ENCODE peak calls at places on chromosomes 5 and 9, in nine cellular contexts. Y is lung; T is effector memory CD4-positive, alpha-beta T cell; Q is sigmoid colon; Z is adrenal gland; N is OCI-LY7; U is aorta; M is foreskin keratinocyte; B is hepatocyte. F is an unnamed sample.

GRCh38 chr5:139481122-139481533 is 1.4 kb downstream of the STING1 start:
- DNase-seq in Y (peak), T (no peak), Q (peak), Z (no peak), N (no peak), U (peak), M (peak), B (no peak), F (no peak)

GRCh38 chr5:151239237-151239861 is 13.6 kb upstream of the GM2A start:
- DNase-seq in Y (peak), T (peak), Q (peak), Z (peak), N (peak), U (peak), M (peak), B (peak), F (peak)

GRCh38 chr5:177194278-177194677 is 60.7 kb downstream of the NSD1 start:
- DNase-seq in Y (no peak), T (no peak), Q (no peak), Z (peak), N (no peak), U (no peak), M (peak), B (peak), F (no peak)

GRCh38 chr5:76999451-76999850 is 30.8 kb upstream of the AGGF1 start:
- DNase-seq in Y (no peak), T (no peak), Q (no peak), Z (peak), N (no peak), U (no peak), M (peak), B (peak), F (no peak)

GRCh38 chr9:132401791-132402190 is 4.8 kb downstream of the TTF1 start:
- DNase-seq in Y (no peak), T (no peak), Q (no peak), Z (no peak), N (no peak), U (no peak), M (no peak), B (no peak), F (peak)

GRCh38 chr5:134177197-134178171 is 734 bp upstream of the SKP1 start:
- DNase-seq in Y (peak), T (no peak), Q (peak), Z (peak), N (peak), U (no peak), M (peak), B (peak), F (peak)

GRCh38 chr5:151686673-151687378 is at the start of gene SPARC:
- DNase-seq in Y (peak), T (no peak), Q (peak), Z (peak), N (no peak), U (peak), M (peak), B (peak), F (peak)

GRCh38 chr9:20339611-20340010 is 282.7 kb downstream of the MLLT3 start:
- DNase-seq in Y (no peak), T (no peak), Q (no peak), Z (no peak), N (no peak), U (no peak), M (no peak), B (no peak), F (no peak)

GRCh38 chr5:170611446-170612088 is 107.7 kb downstream of the KCNIP1 start:
- DNase-seq in Y (no peak), T (no peak), Q (no peak), Z (no peak), N (no peak), U (no peak), M (no peak), B (peak), F (no peak)

GRCh38 chr9:77019010-77019809 is at the start of gene FOXB2:
- DNase-seq in Y (no peak), T (no peak), Q (no peak), Z (no peak), N (no peak), U (peak), M (peak), B (no peak), F (no peak)

GRCh38 chr5:111472579-111472978 is 39.8 kb downstream of the STARD4 start:
- DNase-seq in Y (no peak), T (no peak), Q (no peak), Z (peak), N (no peak), U (no peak), M (no peak), B (no peak), F (no peak)

GRCh38 chr5:155815248-155815647 is 511.7 kb upstream of the SGCD start:
- DNase-seq in Y (no peak), T (no peak), Q (no peak), Z (no peak), N (no peak), U (no peak), M (no peak), B (no peak), F (no peak)

GRCh38 chr5:106269252-106269843 is 1401.4 kb downstream of the EFNA5 start:
- DNase-seq in Y (no peak), T (no peak), Q (no peak), Z (no peak), N (peak), U (no peak), M (peak), B (peak), F (no peak)

GRCh38 chr5:126015244-126016054 is 407.8 kb upstream of the GRAMD2B start:
- DNase-seq in Y (no peak), T (no peak), Q (no peak), Z (no peak), N (no peak), U (no peak), M (peak), B (no peak), F (no peak)

GRCh38 chr5:104146652-104147051 is 584.1 kb upstream of the NUDT12 start:
- DNase-seq in Y (no peak), T (no peak), Q (no peak), Z (no peak), N (no peak), U (no peak), M (no peak), B (no peak), F (no peak)

GRCh38 chr5:5350101-5350500 is 72.4 kb upstream of the ICE1 start:
- DNase-seq in Y (no peak), T (no peak), Q (no peak), Z (no peak), N (no peak), U (no peak), M (no peak), B (peak), F (no peak)

GRCh38 chr5:1471240-1471853 is 26.1 kb upstream of the SLC6A3 start:
- DNase-seq in Y (no peak), T (no peak), Q (no peak), Z (no peak), N (no peak), U (peak), M (no peak), B (no peak), F (no peak)

GRCh38 chr5:76617675-76618074 is 5.5 kb downstream of the F2RL2 start:
- DNase-seq in Y (no peak), T (no peak), Q (no peak), Z (no peak), N (no peak), U (no peak), M (peak), B (no peak), F (no peak)

GRCh38 chr9:70510157-70510770 is 95.8 kb upstream of the KLF9 start:
- DNase-seq in Y (no peak), T (no peak), Q (no peak), Z (peak), N (peak), U (no peak), M (no peak), B (peak), F (peak)

GRCh38 chr9:7172445-7173115 is 414.8 kb downstream of the KDM4C start:
- DNase-seq in Y (no peak), T (no peak), Q (no peak), Z (no peak), N (no peak), U (no peak), M (no peak), B (no peak), F (no peak)

GRCh38 chr9:133477992-133478850 is 678 bp downstream of the SLC2A6 start:
- DNase-seq in Y (no peak), T (no peak), Q (no peak), Z (no peak), N (peak), U (no peak), M (peak), B (peak), F (no peak)

GRCh38 chr5:33441241-33441844 is 578 bp downstream of the TARS1 start:
- DNase-seq in Y (peak), T (no peak), Q (no peak), Z (peak), N (peak), U (no peak), M (no peak), B (peak), F (peak)

GRCh38 chr5:67972027-67972822 is 243.3 kb upstream of the PIK3R1 start:
- DNase-seq in Y (no peak), T (no peak), Q (no peak), Z (peak), N (no peak), U (no peak), M (no peak), B (no peak), F (no peak)

GRCh38 chr5:5685737-5686136 is 263.3 kb downstream of the ICE1 start:
- DNase-seq in Y (no peak), T (no peak), Q (no peak), Z (no peak), N (no peak), U (no peak), M (no peak), B (no peak), F (no peak)

GRCh38 chr9:20242767-20243166 is 379.5 kb downstream of the MLLT3 start:
- DNase-seq in Y (no peak), T (no peak), Q (no peak), Z (no peak), N (peak), U (no peak), M (no peak), B (no peak), F (no peak)

GRCh38 chr5:36877667-36878420 is 1.3 kb downstream of the NIPBL start:
- DNase-seq in Y (no peak), T (peak), Q (no peak), Z (peak), N (peak), U (no peak), M (peak), B (no peak), F (no peak)

GRCh38 chr9:14438232-14438966 is 124.5 kb upstream of the NFIB start:
- DNase-seq in Y (no peak), T (no peak), Q (no peak), Z (no peak), N (no peak), U (no peak), M (no peak), B (peak), F (no peak)

GRCh38 chr5:64834037-64834436 is 65.3 kb downstream of the CWC27 start:
- DNase-seq in Y (no peak), T (no peak), Q (no peak), Z (no peak), N (no peak), U (no peak), M (no peak), B (no peak), F (no peak)
- H3K27ac ChIP-seq in Y (no peak), T (no peak), Q (no peak), Z (no peak), N (no peak), U (no peak), M (no peak), B (peak), F (no peak)

DNA sequence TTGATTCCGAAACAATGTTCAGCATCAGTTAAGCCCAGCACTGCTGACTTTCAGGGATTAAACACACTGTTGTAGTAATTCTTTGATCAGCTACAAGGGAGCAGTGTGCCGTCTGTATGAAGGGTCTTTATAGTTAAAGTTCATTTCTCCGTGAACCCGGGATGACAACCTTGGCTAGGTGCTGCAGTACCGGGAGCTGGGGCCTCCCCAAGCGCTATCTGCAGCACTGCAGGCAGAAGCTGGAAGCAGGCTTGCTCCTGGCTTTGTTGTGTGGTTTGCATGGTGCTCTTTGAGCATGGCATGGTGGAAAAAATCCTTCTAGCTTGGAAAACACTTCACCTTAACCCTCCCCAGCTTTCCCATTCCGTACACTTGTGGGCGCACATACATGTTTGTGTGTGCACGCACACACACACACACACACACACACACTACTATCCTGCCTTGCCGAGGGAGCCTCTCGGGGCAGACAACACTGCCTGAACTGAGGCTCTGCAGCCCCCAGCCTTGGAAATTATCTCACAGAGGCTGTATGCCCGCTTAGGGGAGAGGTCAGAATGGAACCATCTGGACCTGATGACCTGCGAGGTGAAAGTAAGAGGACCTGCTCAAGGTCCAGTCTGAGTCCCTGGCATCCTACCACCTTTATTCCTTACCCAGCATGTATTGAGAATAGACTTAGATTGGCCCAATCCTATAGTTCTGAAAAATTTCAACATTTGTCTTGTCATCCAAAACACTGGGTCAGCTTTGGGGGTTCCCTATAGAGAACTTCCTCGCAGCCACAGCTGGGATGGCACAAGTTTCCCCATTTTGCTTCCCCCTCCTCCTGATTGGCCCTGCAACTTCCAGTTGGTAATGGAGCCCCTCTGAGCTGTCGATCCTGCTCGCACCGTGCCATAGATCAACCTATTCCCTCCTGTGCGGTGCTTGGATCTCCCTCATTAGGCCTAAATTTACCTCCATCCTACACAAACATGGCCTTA is 10.0 kb downstream of the MVB12B start:
- DNase-seq in Y (no peak), T (no peak), Q (no peak), Z (no peak), N (no peak), U (no peak), M (no peak), B (no peak), F (no peak)
- H3K27ac ChIP-seq in Y (no peak), T (no peak), Q (no peak), Z (peak), N (no peak), U (no peak), M (no peak), B (peak), F (no peak)

DNA sequence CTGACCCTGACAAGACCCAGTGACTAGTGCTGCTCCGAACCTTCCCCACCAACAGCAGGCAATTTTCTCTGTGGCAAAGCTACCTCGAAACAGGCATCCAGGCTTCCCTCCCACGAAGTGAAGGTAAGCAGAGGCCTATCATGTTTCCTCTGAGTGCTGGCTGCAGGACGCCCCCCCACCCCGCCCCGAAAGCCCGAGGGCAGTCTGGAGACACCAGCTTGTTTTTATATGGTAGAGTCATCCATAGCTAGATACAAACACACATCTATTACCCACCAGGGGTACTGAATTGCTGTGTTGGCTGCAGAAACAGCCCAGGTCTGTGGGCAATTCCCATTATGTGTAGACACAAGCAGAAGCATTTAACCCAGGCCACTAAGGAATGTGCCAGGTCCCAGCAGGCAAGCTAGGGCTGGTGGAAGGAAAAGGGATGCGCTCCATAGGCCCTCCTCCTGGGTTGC is 40.4 kb downstream of the LIX1 start:
- DNase-seq in Y (no peak), T (no peak), Q (no peak), Z (no peak), N (no peak), U (no peak), M (peak), B (peak), F (no peak)
- H3K27ac ChIP-seq in Y (no peak), T (no peak), Q (peak), Z (no peak), N (no peak), U (no peak), M (no peak), B (peak), F (no peak)

DNA sequence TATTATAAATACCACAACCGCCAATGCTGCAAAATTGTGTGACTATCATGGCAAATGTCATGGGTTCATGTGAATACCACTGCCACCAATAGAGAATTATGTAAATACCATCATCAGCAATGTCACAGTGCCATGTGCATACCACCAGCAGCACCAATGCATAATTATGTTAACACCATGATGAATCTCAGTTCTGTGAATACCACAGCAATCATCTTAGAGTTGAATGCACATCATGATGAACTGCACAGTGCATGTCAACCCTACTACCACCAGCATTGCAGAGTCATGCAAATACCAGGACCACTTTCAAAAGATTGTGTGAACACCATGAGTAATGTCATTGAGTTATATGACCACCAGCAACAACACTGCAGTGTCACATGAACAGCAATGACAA is 63.2 kb downstream of the SHC3 start:
- DNase-seq in Y (no peak), T (no peak), Q (no peak), Z (no peak), N (no peak), U (no peak), M (no peak), B (no peak), F (no peak)
- H3K27ac ChIP-seq in Y (no peak), T (no peak), Q (no peak), Z (no peak), N (no peak), U (no peak), M (no peak), B (no peak), F (no peak)